ENCODE peak calls at places on chromosomes 6 and 20, in five cellular contexts. Q is left ventricle myocardium inferior, M is pancreas, N is brain microvascular endothelial cell, J is upper lobe of right lung. H is an unnamed sample.

GRCh38 chr6:163872335-163872734 is 457.8 kb downstream of the QKI start:
- DNase-seq in Q (no peak), M (no peak), N (peak), J (no peak), H (no peak)

GRCh38 chr6:90496191-90496590 is 90.7 kb downstream of the MAP3K7 start:
- DNase-seq in Q (no peak), M (no peak), N (no peak), J (no peak), H (no peak)

GRCh38 chr6:154512214-154512613 is 1.7 kb upstream of the CNKSR3 start:
- DNase-seq in Q (no peak), M (no peak), N (no peak), J (no peak), H (no peak)

GRCh38 chr20:64057628-64058498 is 5.1 kb upstream of the TCEA2 start:
- DNase-seq in Q (peak), M (peak), N (peak), J (peak), H (peak)

GRCh38 chr6:156775717-156776116 is 1.5 kb upstream of the ARID1B start:
- DNase-seq in Q (no peak), M (no peak), N (no peak), J (no peak), H (no peak)

GRCh38 chr6:156867121-156867520 is 89.9 kb downstream of the ARID1B start:
- DNase-seq in Q (no peak), M (no peak), N (no peak), J (no peak), H (no peak)

GRCh38 chr20:59938221-59938620 is 1.9 kb downstream of the PPP1R3D start:
- DNase-seq in Q (no peak), M (no peak), N (peak), J (no peak), H (no peak)

GRCh38 chr6:11224252-11224965 is 8.1 kb downstream of the NEDD9 start:
- DNase-seq in Q (no peak), M (no peak), N (peak), J (no peak), H (no peak)

GRCh38 chr6:5482619-5483018 is 221.3 kb downstream of the FARS2 start:
- DNase-seq in Q (no peak), M (no peak), N (no peak), J (no peak), H (no peak)

GRCh38 chr6:39226606-39227300 is 2.5 kb downstream of the KCNK5 start:
- DNase-seq in Q (no peak), M (no peak), N (no peak), J (no peak), H (no peak)

GRCh38 chr6:21753571-21754108 is 160.1 kb downstream of the SOX4 start:
- DNase-seq in Q (no peak), M (no peak), N (peak), J (no peak), H (no peak)

GRCh38 chr6:143183735-143184134 is 123.0 kb downstream of the AIG1 start:
- DNase-seq in Q (no peak), M (no peak), N (no peak), J (no peak), H (no peak)

GRCh38 chr6:1552296-1552761 is 57.4 kb upstream of the FOXC1 start:
- DNase-seq in Q (no peak), M (no peak), N (peak), J (no peak), H (no peak)

GRCh38 chr6:34352305-34352937 is 40.0 kb downstream of the NUDT3 start:
- DNase-seq in Q (no peak), M (no peak), N (no peak), J (no peak), H (no peak)

GRCh38 chr6:117540670-117541069 is 58.2 kb downstream of the DCBLD1 start:
- DNase-seq in Q (no peak), M (no peak), N (no peak), J (no peak), H (no peak)

GRCh38 chr6:72461144-72461543 is 160.7 kb upstream of the KCNQ5 start:
- DNase-seq in Q (no peak), M (no peak), N (peak), J (no peak), H (no peak)
- TF ChIP-seq CTCF in Q (no peak), M (no peak), N (no peak), J (no peak), H (no peak)

GRCh38 chr6:89117285-89118108 is at the start of gene SRSF12:
- DNase-seq in Q (peak), M (peak), N (no peak), J (peak), H (peak)
- TF ChIP-seq CTCF in Q (no peak), M (no peak), N (no peak), J (no peak), H (no peak)

GRCh38 chr6:56766139-56766805 is 123.6 kb upstream of the DST start:
- DNase-seq in Q (no peak), M (no peak), N (no peak), J (no peak), H (no peak)

GRCh38 chr6:56765494-56765893 is 122.8 kb upstream of the DST start:
- DNase-seq in Q (no peak), M (no peak), N (no peak), J (no peak), H (no peak)

GRCh38 chr6:56760842-56761241 is 118.2 kb upstream of the DST start:
- DNase-seq in Q (no peak), M (no peak), N (no peak), J (no peak), H (no peak)

GRCh38 chr6:56766806-56767178 is 124.1 kb upstream of the DST start:
- DNase-seq in Q (no peak), M (no peak), N (no peak), J (no peak), H (no peak)

DNA sequence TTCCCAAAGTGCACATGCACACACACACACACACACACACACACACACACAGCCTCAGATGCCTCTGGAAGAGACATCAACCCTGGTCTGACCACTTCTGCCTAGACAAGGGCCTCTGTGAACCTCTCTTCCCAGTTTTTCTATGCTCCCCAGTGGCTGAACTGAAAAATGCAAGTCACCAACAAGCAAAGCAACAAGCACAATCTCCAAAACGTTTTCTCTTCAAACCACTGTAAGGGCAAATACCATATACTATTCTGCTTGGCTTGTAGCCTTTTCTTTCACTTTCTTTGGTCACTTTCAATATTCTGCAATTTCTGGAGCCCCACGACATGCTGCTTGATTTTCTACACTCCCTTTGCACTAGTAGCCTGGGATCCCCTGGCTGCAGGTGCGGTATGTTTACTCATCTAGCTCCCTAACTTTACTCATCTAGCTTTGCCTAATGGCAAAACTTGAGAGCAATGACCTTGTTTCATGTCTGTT is 121.4 kb upstream of the DST start:
- DNase-seq in Q (no peak), M (no peak), N (no peak), J (no peak), H (no peak)
- TF ChIP-seq CTCF in Q (peak), M (no peak), N (peak), J (peak), H (peak)

GRCh38 chr6:24856246-24856599 is 57.5 kb upstream of the ARMH2 start:
- DNase-seq in Q (no peak), M (no peak), N (no peak), J (no peak), H (no peak)
- TF ChIP-seq CTCF in Q (peak), M (no peak), N (no peak), J (no peak), H (no peak)

DNA sequence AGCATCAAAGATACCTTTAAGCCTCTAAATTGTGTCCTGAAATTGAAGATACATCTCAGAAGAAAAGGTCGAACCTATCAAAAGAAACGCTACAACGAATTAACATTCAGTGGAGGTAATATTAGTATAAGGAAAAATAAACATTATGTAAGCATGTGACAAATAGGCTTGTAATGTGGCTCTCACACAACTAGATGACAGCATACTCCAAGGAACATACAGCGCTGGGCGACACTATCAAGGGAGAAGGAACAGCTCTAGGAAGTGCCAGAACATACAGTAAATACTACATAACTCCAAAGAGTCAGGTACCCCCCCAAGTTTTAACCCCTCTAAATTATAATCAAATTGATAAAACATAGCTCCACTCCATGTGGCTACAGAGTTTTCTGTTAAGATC is 103.5 kb downstream of the LAMP5 start:
- DNase-seq in Q (no peak), M (peak), N (peak), J (no peak), H (no peak)
- TF ChIP-seq CTCF in Q (peak), M (peak), N (peak), J (peak), H (no peak)

GRCh38 chr6:52712136-52712535 is 41.2 kb downstream of the TMEM14A start:
- DNase-seq in Q (no peak), M (no peak), N (no peak), J (no peak), H (no peak)
- TF ChIP-seq CTCF in Q (no peak), M (no peak), N (no peak), J (no peak), H (no peak)

DNA sequence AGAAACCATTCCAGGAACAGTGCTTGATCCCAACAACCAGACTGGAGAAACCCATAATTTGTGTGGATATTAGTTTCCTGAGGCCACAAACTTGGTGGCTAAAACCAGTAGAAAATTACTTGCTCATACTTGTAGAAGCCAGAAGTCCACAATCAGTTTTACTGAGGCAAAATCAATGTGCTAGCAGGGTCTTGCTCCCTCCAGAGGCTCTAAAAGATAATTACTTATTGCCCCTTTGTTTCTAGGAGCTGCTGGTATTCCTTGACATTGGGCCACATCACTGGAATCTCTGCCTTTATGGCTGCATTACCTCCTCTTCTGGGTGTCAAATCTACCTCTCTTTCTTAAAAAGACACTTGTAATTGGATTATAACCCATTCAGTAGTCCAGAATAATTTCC is 142.2 kb upstream of the SAMD5 start:
- DNase-seq in Q (no peak), M (no peak), N (no peak), J (no peak), H (no peak)
- TF ChIP-seq CTCF in Q (no peak), M (no peak), N (peak), J (no peak), H (no peak)

GRCh38 chr20:16240355-16240754 is 332.9 kb downstream of the KIF16B start:
- DNase-seq in Q (no peak), M (no peak), N (no peak), J (no peak), H (no peak)

GRCh38 chr20:16243470-16243869 is 329.8 kb downstream of the KIF16B start:
- DNase-seq in Q (no peak), M (no peak), N (no peak), J (no peak), H (no peak)

GRCh38 chr20:16245879-16246278 is 327.4 kb downstream of the KIF16B start:
- DNase-seq in Q (no peak), M (no peak), N (no peak), J (no peak), H (no peak)

GRCh38 chr20:16246870-16247269 is 326.4 kb downstream of the KIF16B start:
- DNase-seq in Q (no peak), M (no peak), N (no peak), J (no peak), H (no peak)

DNA sequence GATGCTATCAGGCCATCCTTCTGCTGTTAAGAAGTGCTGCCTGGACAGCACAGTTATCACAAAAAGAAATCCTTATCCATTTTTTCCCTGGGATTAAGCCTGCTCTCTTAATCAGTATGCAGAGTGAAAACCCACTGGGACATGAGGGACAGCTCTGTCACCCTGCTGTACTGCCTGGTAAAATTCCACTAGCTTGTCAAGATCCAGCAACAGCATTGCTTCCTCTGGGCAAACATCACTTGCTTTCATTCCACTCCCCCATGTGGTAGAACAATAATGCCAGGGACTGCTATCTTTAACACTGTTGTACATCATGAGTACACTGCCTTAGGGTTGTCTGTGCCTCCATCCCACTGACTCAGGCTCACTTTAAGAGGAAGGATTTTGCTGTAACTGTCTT is 331.3 kb downstream of the KIF16B start:
- DNase-seq in Q (no peak), M (no peak), N (peak), J (no peak), H (no peak)
- TF ChIP-seq CTCF in Q (peak), M (no peak), N (peak), J (no peak), H (no peak)

GRCh38 chr6:123777554-123777953 is 26.1 kb upstream of the NKAIN2 start:
- DNase-seq in Q (no peak), M (no peak), N (no peak), J (no peak), H (no peak)
- TF ChIP-seq CTCF in Q (peak), M (no peak), N (peak), J (no peak), H (no peak)